ENCODE peak calls at places on chromosomes 3 and 15, in four cellular contexts. One of them, this sample, is unnamed.

GRCh38 chr15:99137111-99137546 is 32.2 kb downstream of the SYNM start:
- DNase-seq in neuronal stem cell: no peak
- DNase-seq in IMR-90: no peak
- DNase-seq in H1: no peak
- DNase-seq in this sample: no peak

GRCh38 chr3:126155280-126155640 is 25.1 kb downstream of the ALDH1L1 start:
- DNase-seq in neuronal stem cell: no peak
- DNase-seq in IMR-90: no peak
- DNase-seq in H1: no peak
- DNase-seq in this sample: no peak

GRCh38 chr3:155496206-155496605 is 202.7 kb upstream of the STRIT1 start:
- DNase-seq in neuronal stem cell: no peak
- DNase-seq in IMR-90: no peak
- DNase-seq in H1: no peak
- DNase-seq in this sample: no peak

GRCh38 chr15:101641134-101641764 is 10.9 kb downstream of the TM2D3 start:
- DNase-seq in neuronal stem cell: peak
- DNase-seq in IMR-90: peak
- DNase-seq in H1: no peak
- DNase-seq in this sample: peak

GRCh38 chr3:149377408-149378111 is at the start of gene TM4SF1:
- DNase-seq in neuronal stem cell: no peak
- DNase-seq in IMR-90: peak
- DNase-seq in H1: no peak
- DNase-seq in this sample: peak

GRCh38 chr3:188821998-188822397 is 349.8 kb upstream of the TPRG1 start:
- DNase-seq in neuronal stem cell: no peak
- DNase-seq in IMR-90: no peak
- DNase-seq in H1: no peak
- DNase-seq in this sample: no peak

GRCh38 chr15:75149911-75150709 is 51.6 kb upstream of the C15orf39 start:
- DNase-seq in neuronal stem cell: no peak
- DNase-seq in IMR-90: peak
- DNase-seq in H1: no peak
- DNase-seq in this sample: no peak

GRCh38 chr15:41258706-41259471 is 27.8 kb downstream of the CHP1 start:
- DNase-seq in neuronal stem cell: no peak
- DNase-seq in IMR-90: peak
- DNase-seq in H1: no peak
- DNase-seq in this sample: no peak

GRCh38 chr3:129481783-129482332 is 41.8 kb downstream of the IFT122 start:
- DNase-seq in neuronal stem cell: no peak
- DNase-seq in IMR-90: no peak
- DNase-seq in H1: no peak
- DNase-seq in this sample: peak

GRCh38 chr3:155188036-155188435 is 105.4 kb downstream of the STRIT1 start:
- DNase-seq in neuronal stem cell: no peak
- DNase-seq in IMR-90: peak
- DNase-seq in H1: no peak
- DNase-seq in this sample: no peak

GRCh38 chr3:84538597-84538996 is 420.2 kb upstream of the CADM2 start:
- DNase-seq in neuronal stem cell: no peak
- DNase-seq in IMR-90: no peak
- DNase-seq in H1: no peak
- DNase-seq in this sample: no peak

GRCh38 chr3:135125171-135125801 is 330.2 kb downstream of the EPHB1 start:
- DNase-seq in neuronal stem cell: peak
- DNase-seq in IMR-90: peak
- DNase-seq in H1: no peak
- DNase-seq in this sample: peak

GRCh38 chr15:90838066-90838465 is 30.3 kb upstream of the FURIN start:
- DNase-seq in neuronal stem cell: no peak
- DNase-seq in IMR-90: no peak
- DNase-seq in H1: no peak
- DNase-seq in this sample: no peak

GRCh38 chr15:89430530-89431341 is 65.6 kb downstream of the RHCG start:
- DNase-seq in neuronal stem cell: peak
- DNase-seq in IMR-90: peak
- DNase-seq in H1: no peak
- DNase-seq in this sample: peak

GRCh38 chr15:52780172-52780980 is 9.8 kb downstream of the ONECUT1 start:
- DNase-seq in neuronal stem cell: peak
- DNase-seq in IMR-90: peak
- DNase-seq in H1: no peak
- DNase-seq in this sample: peak

GRCh38 chr3:46280105-46280797 is 38.0 kb downstream of the CCR3 start:
- DNase-seq in neuronal stem cell: no peak
- DNase-seq in IMR-90: peak
- DNase-seq in H1: no peak
- DNase-seq in this sample: no peak

GRCh38 chr3:81554348-81554747 is 207.1 kb downstream of the GBE1 start:
- DNase-seq in neuronal stem cell: no peak
- DNase-seq in IMR-90: peak
- DNase-seq in H1: no peak
- DNase-seq in this sample: peak

GRCh38 chr15:95417761-95418160 is 912.7 kb upstream of the NR2F2 start:
- DNase-seq in neuronal stem cell: no peak
- DNase-seq in IMR-90: peak
- DNase-seq in H1: no peak
- DNase-seq in this sample: no peak

GRCh38 chr3:183966361-183966791 is 51.3 kb downstream of the ABCC5 start:
- DNase-seq in neuronal stem cell: no peak
- DNase-seq in IMR-90: no peak
- DNase-seq in H1: no peak
- DNase-seq in this sample: no peak

GRCh38 chr15:58224068-58224467 is 85.9 kb downstream of the AQP9 start:
- DNase-seq in neuronal stem cell: no peak
- DNase-seq in IMR-90: no peak
- DNase-seq in H1: no peak
- DNase-seq in this sample: no peak

GRCh38 chr3:172538368-172539264 is 15.4 kb upstream of the TNFSF10 start:
- DNase-seq in neuronal stem cell: no peak
- DNase-seq in IMR-90: no peak
- DNase-seq in H1: no peak
- DNase-seq in this sample: no peak

GRCh38 chr15:42018306-42019224 is 2.3 kb downstream of the PLA2G4E start:
- DNase-seq in neuronal stem cell: no peak
- DNase-seq in IMR-90: no peak
- DNase-seq in H1: no peak
- DNase-seq in this sample: no peak

GRCh38 chr3:188397766-188398705 is 244.1 kb downstream of the LPP start:
- DNase-seq in neuronal stem cell: no peak
- DNase-seq in IMR-90: no peak
- DNase-seq in H1: no peak
- DNase-seq in this sample: no peak

GRCh38 chr15:76932090-76932966 is 779 bp downstream of the RCN2 start:
- DNase-seq in neuronal stem cell: no peak
- DNase-seq in IMR-90: peak
- DNase-seq in H1: no peak
- DNase-seq in this sample: peak

GRCh38 chr15:52186651-52187486 is 4.3 kb downstream of the GNB5 start:
- DNase-seq in neuronal stem cell: no peak
- DNase-seq in IMR-90: no peak
- DNase-seq in H1: no peak
- DNase-seq in this sample: peak

GRCh38 chr3:146747928-146748327 is 142.8 kb upstream of the PLSCR5 start:
- DNase-seq in neuronal stem cell: no peak
- DNase-seq in IMR-90: peak
- DNase-seq in H1: no peak
- DNase-seq in this sample: peak

GRCh38 chr3:184635126-184635525 is 73.5 kb downstream of the EPHB3 start:
- DNase-seq in neuronal stem cell: no peak
- DNase-seq in IMR-90: no peak
- DNase-seq in H1: no peak
- DNase-seq in this sample: no peak

GRCh38 chr15:88649286-88649733 is 10.5 kb downstream of the ISG20 start:
- DNase-seq in neuronal stem cell: no peak
- DNase-seq in IMR-90: peak
- DNase-seq in H1: no peak
- DNase-seq in this sample: peak

GRCh38 chr3:30970183-30970582 is 75.7 kb upstream of the GADL1 start:
- DNase-seq in neuronal stem cell: no peak
- DNase-seq in IMR-90: no peak
- DNase-seq in H1: no peak
- DNase-seq in this sample: no peak

GRCh38 chr3:195197764-195198423 is 73.1 kb downstream of the XXYLT1 start:
- DNase-seq in neuronal stem cell: no peak
- DNase-seq in IMR-90: peak
- DNase-seq in H1: no peak
- DNase-seq in this sample: no peak

GRCh38 chr3:152786977-152787681 is 47.8 kb upstream of the P2RY1 start:
- DNase-seq in neuronal stem cell: no peak
- DNase-seq in IMR-90: no peak
- DNase-seq in H1: no peak
- DNase-seq in this sample: peak

GRCh38 chr15:51286816-51287215 is 51.6 kb downstream of the CYP19A1 start:
- DNase-seq in neuronal stem cell: no peak
- DNase-seq in IMR-90: no peak
- DNase-seq in H1: no peak
- DNase-seq in this sample: peak

GRCh38 chr15:27796405-27797085 is 302.6 kb downstream of the OCA2 start:
- DNase-seq in neuronal stem cell: no peak
- DNase-seq in IMR-90: no peak
- DNase-seq in H1: no peak
- DNase-seq in this sample: peak

GRCh38 chr3:59866076-59866475 is 816.3 kb upstream of the CFAP20DC start:
- DNase-seq in neuronal stem cell: no peak
- DNase-seq in IMR-90: no peak
- DNase-seq in H1: no peak
- DNase-seq in this sample: no peak

GRCh38 chr15:99264125-99264524 is 12.8 kb downstream of the LRRC28 start:
- DNase-seq in neuronal stem cell: no peak
- DNase-seq in IMR-90: no peak
- DNase-seq in H1: no peak
- DNase-seq in this sample: no peak

GRCh38 chr15:95903352-95903751 is 427.1 kb upstream of the NR2F2 start:
- DNase-seq in neuronal stem cell: no peak
- DNase-seq in IMR-90: no peak
- DNase-seq in H1: no peak
- DNase-seq in this sample: no peak

GRCh38 chr3:135982404-135982761 is 16.9 kb downstream of the PPP2R3A start:
- DNase-seq in neuronal stem cell: no peak
- DNase-seq in IMR-90: peak
- DNase-seq in H1: no peak
- DNase-seq in this sample: no peak

GRCh38 chr3:70927239-70927638 is 614.8 kb upstream of the MDFIC2 start:
- DNase-seq in neuronal stem cell: no peak
- DNase-seq in IMR-90: no peak
- DNase-seq in H1: no peak
- DNase-seq in this sample: no peak

GRCh38 chr3:70930066-70930465 is 617.6 kb upstream of the MDFIC2 start:
- DNase-seq in neuronal stem cell: no peak
- DNase-seq in IMR-90: no peak
- DNase-seq in H1: no peak
- DNase-seq in this sample: no peak

GRCh38 chr3:70926835-70927234 is 614.4 kb upstream of the MDFIC2 start:
- DNase-seq in neuronal stem cell: no peak
- DNase-seq in IMR-90: no peak
- DNase-seq in H1: no peak
- DNase-seq in this sample: no peak
- H2BK15ac ChIP-seq in neuronal stem cell: no peak
- H2BK15ac ChIP-seq in IMR-90: no peak
- H2BK15ac ChIP-seq in H1: no peak
- H2BK15ac ChIP-seq in this sample: no peak

GRCh38 chr3:123511726-123512125 is 62.8 kb upstream of the ADCY5 start:
- DNase-seq in neuronal stem cell: no peak
- DNase-seq in IMR-90: no peak
- DNase-seq in H1: peak
- DNase-seq in this sample: peak
- H2BK15ac ChIP-seq in neuronal stem cell: no peak
- H2BK15ac ChIP-seq in IMR-90: no peak
- H2BK15ac ChIP-seq in H1: no peak
- H2BK15ac ChIP-seq in this sample: no peak

GRCh38 chr3:12286927-12287726 is 1.7 kb upstream of the PPARG start:
- DNase-seq in neuronal stem cell: no peak
- DNase-seq in IMR-90: no peak
- DNase-seq in H1: no peak
- DNase-seq in this sample: peak
- H2BK15ac ChIP-seq in neuronal stem cell: no peak
- H2BK15ac ChIP-seq in IMR-90: peak
- H2BK15ac ChIP-seq in H1: no peak
- H2BK15ac ChIP-seq in this sample: no peak

GRCh38 chr15:39918688-39919385 is 1.2 kb downstream of the GPR176 start:
- DNase-seq in neuronal stem cell: no peak
- DNase-seq in IMR-90: peak
- DNase-seq in H1: no peak
- DNase-seq in this sample: no peak

GRCh38 chr15:39920510-39921273 is 626 bp upstream of the GPR176 start:
- DNase-seq in neuronal stem cell: peak
- DNase-seq in IMR-90: peak
- DNase-seq in H1: no peak
- DNase-seq in this sample: peak

GRCh38 chr15:39921274-39921638 is 1.2 kb upstream of the GPR176 start:
- DNase-seq in neuronal stem cell: no peak
- DNase-seq in IMR-90: no peak
- DNase-seq in H1: no peak
- DNase-seq in this sample: no peak

GRCh38 chr15:39919740-39920509 is at the start of gene GPR176:
- DNase-seq in neuronal stem cell: peak
- DNase-seq in IMR-90: peak
- DNase-seq in H1: no peak
- DNase-seq in this sample: peak

GRCh38 chr15:39919396-39919739 is 698 bp downstream of the GPR176 start:
- DNase-seq in neuronal stem cell: no peak
- DNase-seq in IMR-90: no peak
- DNase-seq in H1: no peak
- DNase-seq in this sample: peak
- H2BK15ac ChIP-seq in neuronal stem cell: no peak
- H2BK15ac ChIP-seq in IMR-90: peak
- H2BK15ac ChIP-seq in H1: no peak
- H2BK15ac ChIP-seq in this sample: no peak

GRCh38 chr3:100234364-100234763 is 26.4 kb upstream of the TBC1D23 start:
- DNase-seq in neuronal stem cell: no peak
- DNase-seq in IMR-90: no peak
- DNase-seq in H1: no peak
- DNase-seq in this sample: no peak
- H2BK15ac ChIP-seq in neuronal stem cell: no peak
- H2BK15ac ChIP-seq in IMR-90: no peak
- H2BK15ac ChIP-seq in H1: no peak
- H2BK15ac ChIP-seq in this sample: no peak

DNA sequence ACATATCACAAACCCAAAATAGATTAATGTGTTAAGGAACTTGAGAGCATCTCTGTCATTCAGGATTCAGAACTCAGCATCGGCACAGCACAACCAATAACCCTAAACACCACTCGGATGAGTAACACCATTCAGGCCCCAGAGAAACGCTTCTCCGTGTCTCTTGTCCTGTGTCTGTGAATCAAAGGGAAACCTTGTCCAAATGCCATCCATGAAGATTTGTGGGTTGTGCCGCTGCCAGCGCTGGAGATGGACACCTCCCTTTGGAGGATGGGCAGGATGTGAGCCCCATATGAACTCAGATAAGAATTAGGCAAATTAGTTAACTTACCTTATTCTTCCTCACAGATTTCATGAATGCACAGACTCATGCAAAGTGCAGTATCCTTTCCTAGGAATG is 21.5 kb upstream of the TPM1 start:
- DNase-seq in neuronal stem cell: no peak
- DNase-seq in IMR-90: no peak
- DNase-seq in H1: no peak
- DNase-seq in this sample: no peak
- H2BK15ac ChIP-seq in neuronal stem cell: no peak
- H2BK15ac ChIP-seq in IMR-90: peak
- H2BK15ac ChIP-seq in H1: no peak
- H2BK15ac ChIP-seq in this sample: no peak

GRCh38 chr15:70477750-70478250 is 285.6 kb downstream of the UACA start:
- DNase-seq in neuronal stem cell: no peak
- DNase-seq in IMR-90: no peak
- DNase-seq in H1: no peak
- DNase-seq in this sample: no peak
- H2BK15ac ChIP-seq in neuronal stem cell: no peak
- H2BK15ac ChIP-seq in IMR-90: peak
- H2BK15ac ChIP-seq in H1: no peak
- H2BK15ac ChIP-seq in this sample: no peak